ENCODE peak calls at places on chromosomes 2 and 18, in seven cellular contexts. R is lower lobe of right lung, P is Peyer's patch, O is endothelial cell of umbilical vein, A is cardiac muscle cell, D is heart left ventricle, I is upper lobe of right lung. B is an unnamed sample.

GRCh38 chr2:205650450-205650849 is 31.9 kb upstream of the NRP2 start:
- DNase-seq in A (no peak), O (peak; percentile 29), P (no peak), D (peak; percentile 41), R (no peak), I (no peak), B (no peak)

GRCh38 chr2:37698931-37699481 is 27.6 kb upstream of the CDC42EP3 start:
- DNase-seq in D (no peak), P (no peak), I (no peak), A (no peak), O (no peak), R (no peak), B (no peak)

GRCh38 chr18:35267161-35267651 is 22.8 kb downstream of the ZSCAN30 start:
- DNase-seq in R (peak; percentile 87), I (peak; percentile 90), A (no peak), D (peak; percentile 85), P (peak; percentile 80), O (peak; percentile 66), B (peak; percentile 60)

GRCh38 chr2:156300337-156300736 is 32.2 kb downstream of the NR4A2 start:
- DNase-seq in R (no peak), D (no peak), O (no peak), I (no peak), A (no peak), P (no peak), B (no peak)

GRCh38 chr2:69422198-69422597 is 15.0 kb downstream of the NFU1 start:
- DNase-seq in I (no peak), D (no peak), A (no peak), P (no peak), O (no peak), R (no peak), B (no peak)

GRCh38 chr2:29336741-29337340 is 221.6 kb downstream of the CLIP4 start:
- DNase-seq in I (no peak), P (no peak), O (no peak), R (no peak), A (no peak), D (no peak), B (no peak)

GRCh38 chr2:150171065-150171548 is 316.4 kb downstream of the RND3 start:
- DNase-seq in A (no peak), R (peak; percentile 41), D (no peak), I (no peak), O (no peak), P (no peak), B (no peak)

GRCh38 chr18:22165603-22166069 is 3.8 kb upstream of the GATA6 start:
- DNase-seq in D (no peak), A (peak; percentile 39), I (no peak), P (peak; percentile 56), R (no peak), O (no peak), B (no peak)

GRCh38 chr2:213221962-213222361 is 62.3 kb upstream of the SPAG16 start:
- DNase-seq in O (no peak), A (no peak), P (no peak), R (no peak), D (no peak), I (no peak), B (no peak)

GRCh38 chr18:7177131-7177744 is 53.7 kb upstream of the LRRC30 start:
- DNase-seq in R (no peak), D (no peak), P (no peak), A (peak; percentile 80), O (peak; percentile 49), I (no peak), B (no peak)

GRCh38 chr18:79587298-79588125 is 92.1 kb upstream of the CTDP1 start:
- DNase-seq in P (peak; percentile 36), O (no peak), R (peak; percentile 35), I (no peak), D (peak; percentile 29), A (no peak), B (no peak)

GRCh38 chr2:175463639-175464310 is 282.3 kb upstream of the ATP5MC3 start:
- DNase-seq in I (no peak), D (no peak), R (peak; percentile 48), O (no peak), P (no peak), A (no peak), B (no peak)

GRCh38 chr2:112821682-112822081 is 14.9 kb downstream of the IL1B start:
- DNase-seq in R (no peak), P (no peak), D (no peak), A (no peak), I (no peak), O (no peak), B (no peak)

GRCh38 chr2:99975386-99975785 is 167.0 kb downstream of the AFF3 start:
- DNase-seq in I (no peak), O (peak; percentile 61), P (no peak), A (no peak), R (no peak), D (no peak), B (no peak)

GRCh38 chr18:57916684-57917083 is 113.6 kb upstream of the ATP8B1 start:
- DNase-seq in O (no peak), P (no peak), A (no peak), R (no peak), I (no peak), D (no peak), B (no peak)

GRCh38 chr2:64325477-64325851 is 128.5 kb upstream of the LGALSL start:
- DNase-seq in R (no peak), D (no peak), I (no peak), O (no peak), P (no peak), A (no peak), B (peak; percentile 59)

GRCh38 chr18:4734903-4735302 is 279.8 kb upstream of the DLGAP1 start:
- DNase-seq in A (no peak), O (no peak), R (no peak), P (no peak), D (no peak), I (no peak), B (no peak)

GRCh38 chr18:13374468-13375301 is 156.1 kb downstream of the LDLRAD4 start:
- DNase-seq in A (no peak), P (no peak), I (no peak), R (no peak), O (no peak), D (no peak), B (peak; percentile 38)

GRCh38 chr18:2968559-2968958 is 44.4 kb downstream of the LPIN2 start:
- DNase-seq in A (no peak), R (peak; percentile 60), O (no peak), D (no peak), I (no peak), P (no peak), B (no peak)

GRCh38 chr2:54059504-54059903 is 55.9 kb upstream of the ACYP2 start:
- DNase-seq in P (no peak), O (no peak), I (no peak), A (no peak), D (no peak), R (no peak), B (no peak)

GRCh38 chr2:26838121-26838906 is 9.6 kb upstream of the DPYSL5 start:
- DNase-seq in O (peak; percentile 27), I (no peak), P (no peak), R (no peak), A (peak; percentile 70), D (no peak), B (no peak)

GRCh38 chr18:13371689-13372404 is 153.3 kb downstream of the LDLRAD4 start:
- DNase-seq in I (no peak), A (no peak), R (no peak), P (no peak), O (no peak), D (no peak), B (peak; percentile 83)

GRCh38 chr18:44182363-44182762 is 498.3 kb upstream of the SETBP1 start:
- DNase-seq in O (no peak), R (no peak), I (no peak), P (no peak), D (no peak), A (no peak), B (no peak)

DNA sequence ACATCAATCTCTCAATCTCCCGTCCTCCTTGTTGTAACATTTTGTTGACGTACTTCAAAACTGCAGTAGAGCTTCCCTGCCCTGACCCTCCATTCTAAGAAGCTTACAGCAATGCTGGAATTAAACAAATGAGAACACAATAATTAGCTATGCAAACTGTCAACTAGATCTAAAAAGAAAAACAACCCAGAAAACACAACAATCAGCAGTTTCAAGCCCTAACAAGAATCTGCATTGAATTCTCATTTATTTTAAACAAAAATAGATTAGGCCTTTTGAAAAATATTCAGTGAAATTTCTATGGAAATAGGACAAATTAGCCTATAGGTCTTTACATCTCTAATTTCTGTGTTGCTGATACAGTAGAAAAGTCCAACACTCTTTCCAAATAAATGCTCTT is 807.0 kb upstream of the FSHR start:
- DNase-seq in R (no peak), I (no peak), D (no peak), A (no peak), P (no peak), O (no peak), B (no peak)
- H3K27me3 ChIP-seq in R (no peaks in the 10 kb centered on the region), I (no peaks in the 10 kb centered on the region), D (no peaks in the 10 kb centered on the region), A (no peaks in the 10 kb centered on the region), P (no peaks in the 10 kb centered on the region), O (no peaks in the 10 kb centered on the region), B (no peaks in the 10 kb centered on the region)

GRCh38 chr2:72989770-72990556 is 72.6 kb downstream of the EMX1 start:
- DNase-seq in D (peak; percentile 57), A (no peak), I (no peak), O (no peak), R (no peak), P (peak; percentile 33), B (no peak)

GRCh38 chr2:72991980-72992733 is 74.8 kb downstream of the EMX1 start:
- DNase-seq in O (no peak), R (no peak), D (no peak), I (peak; percentile 48), P (no peak), A (no peak), B (no peak)

GRCh38 chr2:72991439-72991725 is 74.1 kb downstream of the EMX1 start:
- DNase-seq in O (no peak), I (no peak), A (no peak), R (no peak), D (no peak), P (no peak), B (no peak)

GRCh38 chr2:72992734-72993102 is 75.4 kb downstream of the EMX1 start:
- DNase-seq in D (no peak), R (no peak), I (peak; percentile 57), O (no peak), P (peak; percentile 39), A (no peak), B (no peak)

GRCh38 chr2:72990695-72991438 is 73.5 kb downstream of the EMX1 start:
- DNase-seq in I (no peak), O (no peak), R (no peak), P (peak; percentile 13), A (no peak), D (no peak), B (no peak)
- H3K27ac ChIP-seq in I (no peak overlapping the region), O (no peak overlapping the region), R (no peak overlapping the region), P (no peak overlapping the region), A (no peak overlapping the region), D (no peak overlapping the region), B (no peak overlapping the region)

DNA sequence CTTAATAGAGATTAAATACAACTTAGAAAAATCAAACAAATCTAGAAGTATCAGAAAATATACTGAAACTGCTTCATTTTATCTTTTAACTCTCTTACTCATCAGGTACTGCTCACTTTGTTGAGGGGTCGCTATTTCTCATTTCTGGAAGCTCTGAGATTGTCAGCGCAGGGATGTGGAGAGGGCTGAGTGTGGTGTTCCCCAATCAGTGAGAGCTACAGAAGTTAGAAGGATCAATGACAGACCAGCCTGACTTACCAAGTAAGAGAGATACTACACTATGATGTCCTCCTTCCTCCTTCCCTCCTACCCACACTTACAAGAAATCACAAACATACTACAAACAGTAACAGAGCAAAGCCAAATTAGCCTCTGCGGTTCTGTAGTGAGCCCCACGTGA is 8.1 kb downstream of the GCFC2 start:
- DNase-seq in I (no peak), D (no peak), P (no peak), A (no peak), O (no peak), R (no peak), B (no peak)
- H3K36me3 ChIP-seq in I (peaks cover 66% of the 10 kb centered on the region), D (peaks cover 88% of the 10 kb centered on the region), P (no peaks in the 10 kb centered on the region), A (peaks cover 34% of the 10 kb centered on the region), O (peaks cover 3% of the 10 kb centered on the region), R (peaks cover 77% of the 10 kb centered on the region), B (peaks cover 74% of the 10 kb centered on the region)

GRCh38 chr2:9656270-9656766 is 25.5 kb upstream of the YWHAQ start:
- DNase-seq in O (peak; percentile 91), D (no peak), P (no peak), I (no peak), A (no peak), R (no peak), B (peak; percentile 71)
- H3K27me3 ChIP-seq in O (no peaks in the 10 kb centered on the region), D (no peaks in the 10 kb centered on the region), P (no peaks in the 10 kb centered on the region), I (no peaks in the 10 kb centered on the region), A (no peaks in the 10 kb centered on the region), R (no peaks in the 10 kb centered on the region), B (no peaks in the 10 kb centered on the region)